ENCODE peak calls at places on chromosomes 4 and X, in five cellular contexts. P is NCI-H1092 treated with DMSO at 0.1 percent for 48 hours; X is CD4-positive, alpha-beta memory T cell; N is osteocyte; T is right lobe of liver. M is an unnamed sample.

GRCh38 chr4:76386566-76387305 is 34.2 kb downstream of the CCDC158 start:
- DNase-seq in P (no peak), X (no peak), T (peak; percentile 86), N (no peak), M (no peak)

GRCh38 chrX:84182521-84182920 is 5.5 kb downstream of the RPS6KA6 start:
- DNase-seq in T (no peak), N (no peak), X (no peak), P (no peak), M (no peak)

GRCh38 chr4:53688186-53688790 is 97.0 kb upstream of the LNX1 start:
- DNase-seq in N (no peak), T (no peak), P (no peak), X (no peak), M (no peak)

GRCh38 chrX:109184506-109185139 is 297.3 kb downstream of the GUCY2F start:
- DNase-seq in T (no peak), P (no peak), X (no peak), N (no peak), M (no peak)

GRCh38 chr4:183284965-183285364 is 35.1 kb downstream of the CLDN22 start:
- DNase-seq in N (no peak), T (no peak), P (no peak), X (no peak), M (no peak)

GRCh38 chr4:41432889-41433288 is 105.1 kb upstream of the LIMCH1 start:
- DNase-seq in N (no peak), T (no peak), P (no peak), X (no peak), M (no peak)

GRCh38 chr4:2858451-2859217 is 15.0 kb downstream of the ADD1 start:
- DNase-seq in X (no peak), P (no peak), N (no peak), T (peak; percentile 63), M (no peak)

GRCh38 chr4:159103406-159104131 is 690 bp downstream of the RAPGEF2 start:
- DNase-seq in T (peak; percentile 62), X (peak; percentile 45), P (peak; percentile 53), N (no peak), M (no peak)

GRCh38 chrX:2596050-2596449 is 95.0 kb upstream of the CD99 start:
- DNase-seq in T (no peak), N (no peak), X (no peak), P (no peak), M (no peak)

GRCh38 chr4:137156054-137156453 is 376.2 kb downstream of the PCDH18 start:
- DNase-seq in X (no peak), N (no peak), P (no peak), T (no peak), M (no peak)

GRCh38 chr4:1208970-1209704 is 36.8 kb upstream of the SPON2 start:
- DNase-seq in P (no peak), T (peak; percentile 43), X (no peak), N (no peak), M (no peak)

GRCh38 chr4:79516114-79516513 is 108.1 kb upstream of the GK2 start:
- DNase-seq in N (no peak), T (no peak), X (no peak), P (no peak), M (no peak)

GRCh38 chr4:6901669-6902317 is 7.8 kb upstream of the TBC1D14 start:
- DNase-seq in N (no peak), T (no peak), P (no peak), X (no peak), M (no peak)

GRCh38 chr4:186946682-186947294 is 223.1 kb upstream of the FAT1 start:
- DNase-seq in X (no peak), T (no peak), P (peak; percentile 2), N (no peak), M (no peak)

GRCh38 chrX:136907626-136908025 is 27.1 kb upstream of the RBMX start:
- DNase-seq in T (no peak), P (no peak), X (no peak), N (no peak), M (no peak)

GRCh38 chr4:123609829-123610228 is 213.2 kb downstream of the SPRY1 start:
- DNase-seq in T (no peak), P (no peak), N (no peak), X (no peak), M (no peak)

GRCh38 chr4:26509681-26510333 is 19.5 kb upstream of the CCKAR start:
- DNase-seq in T (no peak), P (no peak), X (no peak), N (peak; percentile 65), M (no peak)

GRCh38 chr4:125432078-125432477 is 117.3 kb downstream of the FAT4 start:
- DNase-seq in P (no peak), T (no peak), N (no peak), X (no peak), M (no peak)

GRCh38 chrX:38516196-38516595 is 45.1 kb upstream of the TSPAN7 start:
- DNase-seq in P (no peak), N (no peak), X (no peak), T (no peak), M (no peak)

GRCh38 chrX:68186552-68187262 is 246.6 kb downstream of the OPHN1 start:
- DNase-seq in N (no peak), X (no peak), P (no peak), T (no peak), M (no peak)

GRCh38 chr4:159487284-159487747 is 384.4 kb downstream of the RAPGEF2 start:
- DNase-seq in P (peak; percentile 73), N (no peak), X (peak; percentile 15), T (peak; percentile 58), M (no peak)

GRCh38 chr4:3829954-3830773 is 64.0 kb downstream of the ADRA2C start:
- DNase-seq in X (no peak), T (no peak), P (no peak), N (no peak), M (no peak)

GRCh38 chrX:140057001-140057411 is 91.7 kb upstream of the CXorf66 start:
- DNase-seq in N (no peak), X (peak; percentile 45), T (peak; percentile 75), P (peak; percentile 32), M (no peak)

GRCh38 chr4:16916719-16917337 is 18.4 kb upstream of the LDB2 start:
- DNase-seq in N (no peak), P (peak; percentile 13), X (peak; percentile 38), T (peak; percentile 83), M (no peak)

GRCh38 chr4:98482847-98483806 is 175.3 kb downstream of the TSPAN5 start:
- DNase-seq in N (no peak), P (no peak), X (no peak), T (no peak), M (no peak)

GRCh38 chrX:42093756-42094155 is 170.4 kb upstream of the CASK start:
- DNase-seq in N (no peak), X (no peak), P (no peak), T (no peak), M (no peak)

GRCh38 chr4:136863756-136864155 is 668.5 kb downstream of the PCDH18 start:
- DNase-seq in N (no peak), T (no peak), X (no peak), P (peak; percentile 17), M (no peak)

GRCh38 chr4:113181289-113182007 is 132.0 kb downstream of the ANK2 start:
- DNase-seq in P (no peak), T (no peak), N (no peak), X (no peak), M (no peak)

GRCh38 chr4:137514401-137515116 is 17.7 kb downstream of the PCDH18 start:
- DNase-seq in P (no peak), X (no peak), N (no peak), T (no peak), M (no peak)

GRCh38 chr4:162909952-162910351 is 256.7 kb downstream of the NAF1 start:
- DNase-seq in N (no peak), P (no peak), X (no peak), T (no peak), M (no peak)

GRCh38 chr4:26223160-26223559 is 97.7 kb upstream of the RBPJ start:
- DNase-seq in X (no peak), T (no peak), N (no peak), P (no peak), M (no peak)

GRCh38 chr4:39750216-39750615 is 52.3 kb downstream of the UBE2K start:
- DNase-seq in T (no peak), P (no peak), X (no peak), N (no peak), M (no peak)

GRCh38 chrX:101595739-101596419 is 21.9 kb downstream of the ARMCX6 start:
- DNase-seq in X (peak; percentile 61), N (no peak), T (no peak), P (peak; percentile 37), M (no peak)

M was measured in esophagus muscularis mucosa.